ENCODE peak calls at places on chromosomes 13 and 19, in seven cellular contexts. N, B, K, H, J, T and V are unnamed samples.

GRCh38 chr13:78660130-78660857 is 1.3 kb upstream of the OBI1 start:
- DNase-seq in H (no peak), B (peak), T (no peak), J (peak), N (no peak), K (peak), V (no peak)

GRCh38 chr19:8373867-8374813 is 10.2 kb downstream of the ANGPTL4 start:
- DNase-seq in J (no peak), T (no peak), B (no peak), K (no peak), N (no peak), H (no peak), V (no peak)

GRCh38 chr13:21212138-21212775 is 35.8 kb downstream of the MRPL57 start:
- DNase-seq in T (no peak), H (no peak), J (no peak), N (no peak), B (no peak), K (no peak), V (no peak)

GRCh38 chr13:84417426-84417825 is 535.2 kb upstream of the SLITRK1 start:
- DNase-seq in K (no peak), N (no peak), T (no peak), H (no peak), J (no peak), B (no peak), V (no peak)

GRCh38 chr19:47124937-47125668 is 5.5 kb upstream of the SAE1 start:
- DNase-seq in N (peak), B (peak), H (no peak), J (peak), K (peak), T (peak), V (peak)

GRCh38 chr19:12834418-12834943 is at the start of gene RTBDN:
- DNase-seq in J (no peak), H (no peak), K (no peak), B (no peak), N (peak), T (no peak), V (peak)

GRCh38 chr19:6587998-6588507 is 2.9 kb downstream of the CD70 start:
- DNase-seq in H (no peak), J (no peak), N (no peak), T (no peak), K (no peak), B (peak), V (no peak)

GRCh38 chr19:41939861-41940442 is 11.7 kb upstream of the ERFL start:
- DNase-seq in B (peak), H (no peak), J (no peak), T (no peak), K (peak), N (peak), V (no peak)

GRCh38 chr19:56015756-56016155 is 29.2 kb downstream of the NLRP5 start:
- DNase-seq in H (no peak), T (no peak), J (peak), B (no peak), N (no peak), K (no peak), V (no peak)

GRCh38 chr19:45156231-45156630 is 4.6 kb downstream of the NKPD1 start:
- DNase-seq in N (no peak), J (no peak), H (no peak), T (no peak), B (no peak), K (no peak), V (no peak)

GRCh38 chr19:44889830-44890365 is 1.2 kb upstream of the TOMM40 start:
- DNase-seq in B (no peak), H (no peak), K (no peak), J (no peak), N (no peak), T (no peak), V (no peak)

GRCh38 chr13:41428155-41428554 is 29.2 kb upstream of the RGCC start:
- DNase-seq in H (no peak), N (no peak), K (peak), J (no peak), T (no peak), B (peak), V (no peak)

GRCh38 chr13:50612717-50613116 is 230.8 kb downstream of the DLEU7 start:
- DNase-seq in T (no peak), J (no peak), N (no peak), K (no peak), B (no peak), H (no peak), V (no peak)

GRCh38 chr19:41298327-41298964 is 11.5 kb upstream of the CCDC97 start:
- DNase-seq in J (peak), B (peak), T (peak), H (no peak), K (no peak), N (peak), V (peak)

GRCh38 chr19:4594199-4594598 is 34.7 kb upstream of the SEMA6B start:
- DNase-seq in K (no peak), N (no peak), H (no peak), T (no peak), J (no peak), B (no peak), V (no peak)

GRCh38 chr13:25468330-25469178 is 96.8 kb downstream of the ATP8A2 start:
- DNase-seq in K (peak), H (no peak), J (peak), B (no peak), T (no peak), N (peak), V (no peak)

GRCh38 chr19:6459356-6460098 is at the start of gene SLC25A23:
- DNase-seq in B (peak), T (peak), N (peak), K (peak), J (no peak), H (no peak), V (no peak)

GRCh38 chr19:4817467-4818277 is 13.8 kb downstream of the TICAM1 start:
- DNase-seq in T (no peak), K (no peak), J (no peak), B (no peak), H (no peak), N (no peak), V (no peak)

GRCh38 chr19:4502282-4503223 is 15.7 kb downstream of the PLIN4 start:
- DNase-seq in B (no peak), K (no peak), N (no peak), H (no peak), J (no peak), T (no peak), V (no peak)

GRCh38 chr19:3369337-3370213 is 3.2 kb downstream of the NFIC start:
- DNase-seq in T (no peak), N (no peak), J (no peak), H (no peak), B (no peak), K (no peak), V (no peak)

GRCh38 chr19:42132030-42132628 is at the start of gene POU2F2:
- DNase-seq in K (no peak), B (peak), T (no peak), J (no peak), N (no peak), H (no peak), V (no peak)